ENCODE peak calls at places on chromosomes 5 and 9, in four cellular contexts. V, A, I and G are unnamed samples.

GRCh38 chr9:68983008-68983411 is 30.9 kb downstream of the PRKACG start:
- DNase-seq in A (no peak), V (no peak), I (no peak), G (no peak)

GRCh38 chr5:78341445-78341844 is 19.0 kb upstream of the SCAMP1 start:
- DNase-seq in V (no peak), A (no peak), I (no peak), G (no peak)

GRCh38 chr5:16057277-16057676 is 122.3 kb downstream of the MARCHF11 start:
- DNase-seq in I (no peak), A (no peak), V (no peak), G (no peak)

GRCh38 chr9:131754846-131755245 is 15.0 kb upstream of the RAPGEF1 start:
- DNase-seq in A (peak), V (no peak), I (no peak), G (no peak)

GRCh38 chr5:166251786-166252185 is 2039.7 kb upstream of the WWC1 start:
- DNase-seq in V (no peak), A (no peak), I (no peak), G (no peak)

GRCh38 chr5:143887901-143888648 is 76.1 kb downstream of the HMHB1 start:
- DNase-seq in I (no peak), V (no peak), A (peak), G (no peak)

GRCh38 chr5:80238078-80238477 is 17.8 kb downstream of the SERINC5 start:
- DNase-seq in A (no peak), I (no peak), V (no peak), G (no peak)

GRCh38 chr9:2340046-2340760 is 281.4 kb upstream of the VLDLR start:
- DNase-seq in V (no peak), I (no peak), A (no peak), G (no peak)

GRCh38 chr9:137550241-137550621 is at the start of gene PNPLA7:
- DNase-seq in A (peak), V (peak), I (no peak), G (peak)

GRCh38 chr9:38227656-38228055 is 158.6 kb upstream of the SHB start:
- DNase-seq in A (peak), V (peak), I (no peak), G (peak)

GRCh38 chr9:84140535-84141101 is 160.0 kb downstream of the RMI1 start:
- DNase-seq in A (peak), V (no peak), I (no peak), G (peak)

GRCh38 chr9:107489144-107489673 is 360 bp downstream of the KLF4 start:
- DNase-seq in A (peak), V (no peak), I (no peak), G (no peak)

GRCh38 chr9:85004818-85005413 is 335.4 kb downstream of the NTRK2 start:
- DNase-seq in V (no peak), I (no peak), A (no peak), G (no peak)

GRCh38 chr9:129972816-129973215 is 70.2 kb downstream of the FNBP1 start:
- DNase-seq in I (no peak), V (no peak), A (no peak), G (no peak)

GRCh38 chr9:121645003-121645402 is 6.4 kb upstream of the DAB2IP start:
- DNase-seq in I (no peak), V (peak), A (peak), G (no peak)

GRCh38 chr5:54021413-54022155 is 288.8 kb downstream of the ARL15 start:
- DNase-seq in V (peak), I (no peak), A (no peak), G (no peak)